ENCODE peak calls at places on chromosomes 1 and 21, in four cellular contexts. U is activated CD8-positive, alpha-beta memory T cell treated with anti-CD3 and anti-CD28 coated beads, Interleukin-2, amount 50 U/mL, for 48 hours; A is heart left ventricle; J is stimulated activated CD8-positive, alpha-beta memory T cell treated with anti-CD3 and anti-CD28 coated beads, Interleukin-12 subunit alpha, Interleukin-12 subunit beta, amount 100 ng/mL, for 4 hours. F is an unnamed sample.

GRCh38 chr1:167797005-167797404 is 75.2 kb downstream of the MPZL1 start:
- DNase-seq in U (no peak), A (peak), J (no peak), F (no peak)

GRCh38 chr1:115641762-115642167 is at the start of gene VANGL1:
- DNase-seq in U (peak), A (peak), J (peak), F (no peak)

GRCh38 chr1:203177471-203178039 is 1.9 kb upstream of the MYBPH start:
- DNase-seq in U (no peak), A (no peak), J (no peak), F (peak)

GRCh38 chr21:17674106-17674505 is 61.4 kb upstream of the BTG3 start:
- DNase-seq in U (no peak), A (no peak), J (no peak), F (no peak)

GRCh38 chr1:41420877-41421276 is 59.6 kb downstream of the FOXO6 start:
- DNase-seq in U (no peak), A (no peak), J (no peak), F (no peak)

GRCh38 chr1:220458936-220459335 is 69.0 kb upstream of the MARK1 start:
- DNase-seq in U (no peak), A (no peak), J (no peak), F (no peak)

GRCh38 chr21:33587792-33588484 is 546 bp downstream of the DONSON start:
- DNase-seq in U (peak), A (peak), J (no peak), F (no peak)

GRCh38 chr1:11168731-11169130 is 20.4 kb upstream of the ANGPTL7 start:
- DNase-seq in U (no peak), A (no peak), J (no peak), F (no peak)

GRCh38 chr1:15244813-15245212 is 2.2 kb upstream of the FHAD1 start:
- DNase-seq in U (no peak), A (no peak), J (no peak), F (no peak)

GRCh38 chr1:240559781-240560180 is 52.2 kb downstream of the GREM2 start:
- DNase-seq in U (no peak), A (no peak), J (no peak), F (no peak)

GRCh38 chr1:14997646-14998276 is 155.8 kb upstream of the TMEM51 start:
- DNase-seq in U (no peak), A (no peak), J (no peak), F (no peak)

GRCh38 chr1:225914391-225914790 is 9.7 kb downstream of the PYCR2 start:
- DNase-seq in U (no peak), A (no peak), J (no peak), F (no peak)

GRCh38 chr1:89311757-89312156 is 39.1 kb upstream of the GBP5 start:
- DNase-seq in U (no peak), A (peak), J (peak), F (no peak)